ENCODE peak calls at places on chromosomes 3 and 15, in five cellular contexts. One of them, this sample, is unnamed.
A peak's percentile ranks its signal among the peaks of the same experiment; 100 is the strongest.

GRCh38 chr15:69994429-69995201 is 103.1 kb downstream of the TLE3 start:
- DNase-seq in astrocyte of the spinal cord: no peak
- DNase-seq in foreskin fibroblast: no peak
- DNase-seq in activated CD8-positive, alpha-beta T cell treated with anti-CD3 and anti-CD28 coated beads for 36 hours: no peak
- DNase-seq in kidney epithelial cell: no peak
- DNase-seq in this sample: no peak

GRCh38 chr3:62923092-62923491 is 47.9 kb upstream of the CADPS start:
- DNase-seq in astrocyte of the spinal cord: no peak
- DNase-seq in foreskin fibroblast: peak; percentile 18
- DNase-seq in activated CD8-positive, alpha-beta T cell treated with anti-CD3 and anti-CD28 coated beads for 36 hours: no peak
- DNase-seq in kidney epithelial cell: no peak
- DNase-seq in this sample: no peak

GRCh38 chr3:123347691-123348264 is 101.1 kb downstream of the ADCY5 start:
- DNase-seq in astrocyte of the spinal cord: no peak
- DNase-seq in foreskin fibroblast: no peak
- DNase-seq in activated CD8-positive, alpha-beta T cell treated with anti-CD3 and anti-CD28 coated beads for 36 hours: no peak
- DNase-seq in kidney epithelial cell: no peak
- DNase-seq in this sample: peak; percentile 27

GRCh38 chr3:140276698-140277097 is 341.7 kb downstream of the CLSTN2 start:
- DNase-seq in astrocyte of the spinal cord: peak; percentile 10
- DNase-seq in foreskin fibroblast: no peak
- DNase-seq in activated CD8-positive, alpha-beta T cell treated with anti-CD3 and anti-CD28 coated beads for 36 hours: no peak
- DNase-seq in kidney epithelial cell: no peak
- DNase-seq in this sample: peak; percentile 15

GRCh38 chr15:39180494-39180930 is 400.4 kb upstream of the THBS1 start:
- DNase-seq in astrocyte of the spinal cord: peak; percentile 55
- DNase-seq in foreskin fibroblast: peak; percentile 31
- DNase-seq in activated CD8-positive, alpha-beta T cell treated with anti-CD3 and anti-CD28 coated beads for 36 hours: no peak
- DNase-seq in kidney epithelial cell: no peak
- DNase-seq in this sample: no peak

GRCh38 chr15:39944711-39945110 is 10.8 kb downstream of the EIF2AK4 start:
- DNase-seq in astrocyte of the spinal cord: peak; percentile 90
- DNase-seq in foreskin fibroblast: no peak
- DNase-seq in activated CD8-positive, alpha-beta T cell treated with anti-CD3 and anti-CD28 coated beads for 36 hours: no peak
- DNase-seq in kidney epithelial cell: no peak
- DNase-seq in this sample: no peak

GRCh38 chr15:89749951-89750559 is 994 bp downstream of the MESP1 start:
- DNase-seq in astrocyte of the spinal cord: no peak
- DNase-seq in foreskin fibroblast: no peak
- DNase-seq in activated CD8-positive, alpha-beta T cell treated with anti-CD3 and anti-CD28 coated beads for 36 hours: peak; percentile 21
- DNase-seq in kidney epithelial cell: no peak
- DNase-seq in this sample: no peak

GRCh38 chr3:126567696-126568438 is 9.1 kb upstream of the C3orf22 start:
- DNase-seq in astrocyte of the spinal cord: no peak
- DNase-seq in foreskin fibroblast: no peak
- DNase-seq in activated CD8-positive, alpha-beta T cell treated with anti-CD3 and anti-CD28 coated beads for 36 hours: no peak
- DNase-seq in kidney epithelial cell: no peak
- DNase-seq in this sample: no peak

GRCh38 chr3:172626241-172626640 is 84.6 kb downstream of the NCEH1 start:
- DNase-seq in astrocyte of the spinal cord: peak; percentile 68
- DNase-seq in foreskin fibroblast: peak; percentile 59
- DNase-seq in activated CD8-positive, alpha-beta T cell treated with anti-CD3 and anti-CD28 coated beads for 36 hours: no peak
- DNase-seq in kidney epithelial cell: no peak
- DNase-seq in this sample: peak; percentile 69

GRCh38 chr3:196227629-196228493 is 11.5 kb downstream of the SLC51A start:
- DNase-seq in astrocyte of the spinal cord: no peak
- DNase-seq in foreskin fibroblast: no peak
- DNase-seq in activated CD8-positive, alpha-beta T cell treated with anti-CD3 and anti-CD28 coated beads for 36 hours: no peak
- DNase-seq in kidney epithelial cell: no peak
- DNase-seq in this sample: no peak

GRCh38 chr3:72346526-72346926 is 501.7 kb downstream of the SHQ1 start:
- DNase-seq in astrocyte of the spinal cord: peak; percentile 96
- DNase-seq in foreskin fibroblast: peak; percentile 90
- DNase-seq in activated CD8-positive, alpha-beta T cell treated with anti-CD3 and anti-CD28 coated beads for 36 hours: no peak
- DNase-seq in kidney epithelial cell: peak; percentile 80
- DNase-seq in this sample: peak; percentile 77

GRCh38 chr3:1179116-1179515 is 86.3 kb downstream of the CNTN6 start:
- DNase-seq in astrocyte of the spinal cord: no peak
- DNase-seq in foreskin fibroblast: no peak
- DNase-seq in activated CD8-positive, alpha-beta T cell treated with anti-CD3 and anti-CD28 coated beads for 36 hours: no peak
- DNase-seq in kidney epithelial cell: no peak
- DNase-seq in this sample: no peak

DNA sequence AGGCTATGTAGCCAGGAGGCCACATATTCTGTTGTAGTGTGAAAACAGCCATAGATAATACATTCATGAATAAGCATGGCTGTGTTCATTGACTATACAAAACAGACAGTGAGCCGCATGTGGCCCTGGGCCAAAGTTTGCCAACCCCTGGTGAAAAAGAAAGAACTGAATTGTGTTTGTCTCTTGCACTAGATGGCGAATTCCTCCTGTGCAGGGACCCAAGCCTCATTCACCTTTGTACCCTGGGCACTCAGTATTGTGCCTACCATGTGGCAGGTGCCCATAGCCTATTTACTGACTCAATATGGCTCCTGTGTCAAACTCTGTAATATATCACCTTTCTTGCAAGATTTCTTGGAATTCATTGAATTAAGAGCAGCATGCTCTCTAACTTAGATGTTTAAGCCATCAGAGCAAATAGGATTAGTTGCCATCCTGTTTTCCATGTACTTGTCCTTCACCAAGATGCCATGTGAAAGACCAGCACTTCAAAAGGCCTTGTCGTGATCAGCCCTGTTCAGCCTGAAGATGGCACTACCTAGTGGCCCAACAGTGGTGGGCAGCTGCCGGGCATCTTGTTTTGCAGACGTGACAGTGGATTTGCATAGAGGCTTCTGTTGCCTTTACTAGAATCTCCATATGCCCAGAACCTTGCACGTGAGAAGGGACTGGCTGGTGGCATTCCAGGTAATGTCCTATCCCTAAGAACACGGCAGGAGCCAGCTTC is 50.9 kb upstream of the CMTM7 start:
- DNase-seq in astrocyte of the spinal cord: no peak
- DNase-seq in foreskin fibroblast: no peak
- DNase-seq in activated CD8-positive, alpha-beta T cell treated with anti-CD3 and anti-CD28 coated beads for 36 hours: no peak
- DNase-seq in kidney epithelial cell: no peak
- DNase-seq in this sample: no peak
- TF ChIP-seq CTCF in astrocyte of the spinal cord: no peak
- TF ChIP-seq CTCF in foreskin fibroblast: no peak
- TF ChIP-seq CTCF in activated CD8-positive, alpha-beta T cell treated with anti-CD3 and anti-CD28 coated beads for 36 hours: no peak
- TF ChIP-seq CTCF in kidney epithelial cell: peak; percentile 23
- TF ChIP-seq CTCF in this sample: peak; percentile 27

GRCh38 chr15:81152339-81152738 is 18.3 kb downstream of the CFAP161 start:
- DNase-seq in astrocyte of the spinal cord: no peak
- DNase-seq in foreskin fibroblast: no peak
- DNase-seq in activated CD8-positive, alpha-beta T cell treated with anti-CD3 and anti-CD28 coated beads for 36 hours: no peak
- DNase-seq in kidney epithelial cell: no peak
- DNase-seq in this sample: no peak
- TF ChIP-seq CTCF in astrocyte of the spinal cord: no peak
- TF ChIP-seq CTCF in foreskin fibroblast: no peak
- TF ChIP-seq CTCF in activated CD8-positive, alpha-beta T cell treated with anti-CD3 and anti-CD28 coated beads for 36 hours: no peak
- TF ChIP-seq CTCF in kidney epithelial cell: no peak
- TF ChIP-seq CTCF in this sample: peak; percentile 11

DNA sequence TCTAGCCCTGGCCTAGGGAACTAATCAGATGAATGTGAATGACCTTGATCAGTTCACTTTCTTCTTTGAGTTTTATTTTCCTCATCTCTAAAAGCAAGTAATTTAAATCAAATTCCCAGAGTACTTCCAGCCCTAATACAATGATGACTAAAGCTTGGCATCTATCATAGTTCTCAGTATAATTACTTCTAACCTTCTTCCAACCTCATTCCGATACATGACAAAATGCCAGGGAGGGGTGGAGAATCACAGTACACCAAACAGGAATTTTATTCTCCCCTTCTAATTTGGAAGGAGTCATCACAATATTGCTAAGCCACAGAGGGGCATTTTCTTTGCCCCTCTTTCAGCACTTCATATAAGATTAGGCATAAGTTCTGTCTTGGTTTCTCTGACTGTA is 87.1 kb upstream of the UBE2E2 start:
- DNase-seq in astrocyte of the spinal cord: no peak
- DNase-seq in foreskin fibroblast: no peak
- DNase-seq in activated CD8-positive, alpha-beta T cell treated with anti-CD3 and anti-CD28 coated beads for 36 hours: no peak
- DNase-seq in kidney epithelial cell: no peak
- DNase-seq in this sample: no peak
- TF ChIP-seq CTCF in astrocyte of the spinal cord: no peak
- TF ChIP-seq CTCF in foreskin fibroblast: no peak
- TF ChIP-seq CTCF in activated CD8-positive, alpha-beta T cell treated with anti-CD3 and anti-CD28 coated beads for 36 hours: no peak
- TF ChIP-seq CTCF in kidney epithelial cell: no peak
- TF ChIP-seq CTCF in this sample: no peak

DNA sequence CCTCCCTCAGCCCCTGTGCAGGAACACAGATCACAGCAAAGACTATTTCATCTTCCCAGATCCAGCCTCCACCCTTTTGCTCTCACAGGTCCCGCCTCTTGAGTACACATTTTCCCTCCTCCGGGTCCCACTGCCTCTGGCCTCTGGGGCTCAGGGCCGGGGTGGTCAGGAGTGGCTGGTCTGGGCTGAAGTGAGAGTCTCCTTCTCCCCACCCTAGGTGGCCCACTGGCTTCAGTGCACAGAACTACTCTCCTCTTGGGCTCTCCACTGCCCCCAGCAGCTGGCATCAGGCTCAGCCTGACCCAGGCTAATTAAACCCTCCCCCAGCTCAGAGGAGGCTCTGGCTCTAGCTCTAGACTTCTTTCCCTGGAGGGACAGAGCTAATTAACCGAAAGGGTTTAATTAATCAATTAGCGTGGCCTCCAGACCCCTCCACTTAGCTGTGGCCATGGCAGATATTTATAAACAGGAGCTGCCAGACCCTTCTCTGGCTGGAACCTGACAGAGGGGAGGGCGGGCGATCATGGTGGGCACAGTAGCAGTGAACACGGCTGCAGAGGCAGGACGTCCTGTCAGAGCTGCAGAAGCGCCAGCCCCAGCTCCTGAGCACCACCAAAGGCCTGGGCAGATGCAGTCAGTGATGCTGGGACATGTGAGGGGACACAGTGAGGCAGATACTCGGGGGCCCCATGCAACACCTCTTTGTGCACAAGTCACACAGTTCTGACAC is 15.1 kb downstream of the DUSP7 start:
- DNase-seq in astrocyte of the spinal cord: no peak
- DNase-seq in foreskin fibroblast: no peak
- DNase-seq in activated CD8-positive, alpha-beta T cell treated with anti-CD3 and anti-CD28 coated beads for 36 hours: no peak
- DNase-seq in kidney epithelial cell: no peak
- DNase-seq in this sample: no peak
- TF ChIP-seq CTCF in astrocyte of the spinal cord: peak; percentile 32
- TF ChIP-seq CTCF in foreskin fibroblast: peak; percentile 34
- TF ChIP-seq CTCF in activated CD8-positive, alpha-beta T cell treated with anti-CD3 and anti-CD28 coated beads for 36 hours: no peak
- TF ChIP-seq CTCF in kidney epithelial cell: peak; percentile 47
- TF ChIP-seq CTCF in this sample: peak; percentile 55

GRCh38 chr15:91027677-91028076 is 5.3 kb upstream of the VPS33B start:
- DNase-seq in astrocyte of the spinal cord: no peak
- DNase-seq in foreskin fibroblast: no peak
- DNase-seq in activated CD8-positive, alpha-beta T cell treated with anti-CD3 and anti-CD28 coated beads for 36 hours: no peak
- DNase-seq in kidney epithelial cell: no peak
- DNase-seq in this sample: no peak

GRCh38 chr15:91031796-91032195 is 9.4 kb upstream of the VPS33B start:
- DNase-seq in astrocyte of the spinal cord: no peak
- DNase-seq in foreskin fibroblast: no peak
- DNase-seq in activated CD8-positive, alpha-beta T cell treated with anti-CD3 and anti-CD28 coated beads for 36 hours: no peak
- DNase-seq in kidney epithelial cell: no peak
- DNase-seq in this sample: no peak

GRCh38 chr15:91032919-91033803 is 10.8 kb upstream of the VPS33B start:
- DNase-seq in astrocyte of the spinal cord: no peak
- DNase-seq in foreskin fibroblast: no peak
- DNase-seq in activated CD8-positive, alpha-beta T cell treated with anti-CD3 and anti-CD28 coated beads for 36 hours: peak; percentile 76
- DNase-seq in kidney epithelial cell: no peak
- DNase-seq in this sample: peak; percentile 36
- TF ChIP-seq CTCF in astrocyte of the spinal cord: peak; percentile 72
- TF ChIP-seq CTCF in foreskin fibroblast: peak; percentile 50
- TF ChIP-seq CTCF in activated CD8-positive, alpha-beta T cell treated with anti-CD3 and anti-CD28 coated beads for 36 hours: peak; percentile 61
- TF ChIP-seq CTCF in kidney epithelial cell: peak; percentile 87
- TF ChIP-seq CTCF in this sample: peak; percentile 79